ENCODE peak calls at places on chromosome 21, in eight cellular contexts. One of them, this sample, is unnamed.

GRCh38 chr21:36097427-36098230 is 27.8 kb downstream of the CBR1 start:
- DNase-seq in activated T-cell treated with anti-CD3 and anti-CD28 coated beads, Interleukin-2, amount 50 U/mL, for 48 hours: no peak
- DNase-seq in endodermal cell: no peak
- DNase-seq in stimulated activated CD8-positive, alpha-beta memory T cell treated with anti-CD3 and anti-CD28 coated beads, Interleukin-4, amount 100 ng/mL, for 24 hours: no peak
- DNase-seq in CD8-positive, alpha-beta T cell: no peak
- DNase-seq in NCI-H510A: no peak
- DNase-seq in nucleus accumbens: no peak
- DNase-seq in EH: peak
- DNase-seq in this sample: no peak

GRCh38 chr21:35149698-35150097 is 100.6 kb upstream of the RUNX1 start:
- DNase-seq in NCI-H510A: no peak
- DNase-seq in CD8-positive, alpha-beta T cell: no peak
- DNase-seq in nucleus accumbens: no peak
- DNase-seq in endodermal cell: no peak
- DNase-seq in stimulated activated CD8-positive, alpha-beta memory T cell treated with anti-CD3 and anti-CD28 coated beads, Interleukin-4, amount 100 ng/mL, for 24 hours: no peak
- DNase-seq in activated T-cell treated with anti-CD3 and anti-CD28 coated beads, Interleukin-2, amount 50 U/mL, for 48 hours: no peak
- DNase-seq in EH: peak
- DNase-seq in this sample: no peak

GRCh38 chr21:41751621-41752020 is 15.2 kb downstream of the RIPK4 start:
- DNase-seq in EH: peak
- DNase-seq in nucleus accumbens: no peak
- DNase-seq in stimulated activated CD8-positive, alpha-beta memory T cell treated with anti-CD3 and anti-CD28 coated beads, Interleukin-4, amount 100 ng/mL, for 24 hours: no peak
- DNase-seq in CD8-positive, alpha-beta T cell: no peak
- DNase-seq in activated T-cell treated with anti-CD3 and anti-CD28 coated beads, Interleukin-2, amount 50 U/mL, for 48 hours: no peak
- DNase-seq in NCI-H510A: peak
- DNase-seq in endodermal cell: no peak
- DNase-seq in this sample: peak

GRCh38 chr21:17402885-17403477 is 109.9 kb upstream of the CXADR start:
- DNase-seq in activated T-cell treated with anti-CD3 and anti-CD28 coated beads, Interleukin-2, amount 50 U/mL, for 48 hours: no peak
- DNase-seq in CD8-positive, alpha-beta T cell: no peak
- DNase-seq in endodermal cell: no peak
- DNase-seq in NCI-H510A: no peak
- DNase-seq in nucleus accumbens: no peak
- DNase-seq in EH: no peak
- DNase-seq in stimulated activated CD8-positive, alpha-beta memory T cell treated with anti-CD3 and anti-CD28 coated beads, Interleukin-4, amount 100 ng/mL, for 24 hours: no peak
- DNase-seq in this sample: peak

GRCh38 chr21:41786521-41786987 is 19.7 kb upstream of the RIPK4 start:
- DNase-seq in CD8-positive, alpha-beta T cell: no peak
- DNase-seq in NCI-H510A: peak
- DNase-seq in activated T-cell treated with anti-CD3 and anti-CD28 coated beads, Interleukin-2, amount 50 U/mL, for 48 hours: no peak
- DNase-seq in nucleus accumbens: no peak
- DNase-seq in EH: peak
- DNase-seq in endodermal cell: no peak
- DNase-seq in stimulated activated CD8-positive, alpha-beta memory T cell treated with anti-CD3 and anti-CD28 coated beads, Interleukin-4, amount 100 ng/mL, for 24 hours: no peak
- DNase-seq in this sample: no peak

GRCh38 chr21:33035147-33035546 is 9.4 kb downstream of the OLIG2 start:
- DNase-seq in stimulated activated CD8-positive, alpha-beta memory T cell treated with anti-CD3 and anti-CD28 coated beads, Interleukin-4, amount 100 ng/mL, for 24 hours: no peak
- DNase-seq in CD8-positive, alpha-beta T cell: no peak
- DNase-seq in activated T-cell treated with anti-CD3 and anti-CD28 coated beads, Interleukin-2, amount 50 U/mL, for 48 hours: no peak
- DNase-seq in EH: no peak
- DNase-seq in endodermal cell: no peak
- DNase-seq in nucleus accumbens: no peak
- DNase-seq in NCI-H510A: no peak
- DNase-seq in this sample: no peak

GRCh38 chr21:14712121-14712520 is 166.0 kb upstream of the SAMSN1 start:
- DNase-seq in EH: peak
- DNase-seq in nucleus accumbens: no peak
- DNase-seq in stimulated activated CD8-positive, alpha-beta memory T cell treated with anti-CD3 and anti-CD28 coated beads, Interleukin-4, amount 100 ng/mL, for 24 hours: no peak
- DNase-seq in endodermal cell: no peak
- DNase-seq in CD8-positive, alpha-beta T cell: no peak
- DNase-seq in NCI-H510A: no peak
- DNase-seq in activated T-cell treated with anti-CD3 and anti-CD28 coated beads, Interleukin-2, amount 50 U/mL, for 48 hours: no peak
- DNase-seq in this sample: no peak

GRCh38 chr21:38258803-38259485 is 2.2 kb downstream of the KCNJ15 start:
- DNase-seq in CD8-positive, alpha-beta T cell: no peak
- DNase-seq in stimulated activated CD8-positive, alpha-beta memory T cell treated with anti-CD3 and anti-CD28 coated beads, Interleukin-4, amount 100 ng/mL, for 24 hours: no peak
- DNase-seq in EH: peak
- DNase-seq in activated T-cell treated with anti-CD3 and anti-CD28 coated beads, Interleukin-2, amount 50 U/mL, for 48 hours: no peak
- DNase-seq in NCI-H510A: no peak
- DNase-seq in endodermal cell: no peak
- DNase-seq in nucleus accumbens: no peak
- DNase-seq in this sample: no peak

GRCh38 chr21:29217818-29218252 is 80.9 kb upstream of the BACH1 start:
- DNase-seq in CD8-positive, alpha-beta T cell: no peak
- DNase-seq in stimulated activated CD8-positive, alpha-beta memory T cell treated with anti-CD3 and anti-CD28 coated beads, Interleukin-4, amount 100 ng/mL, for 24 hours: no peak
- DNase-seq in nucleus accumbens: no peak
- DNase-seq in NCI-H510A: no peak
- DNase-seq in activated T-cell treated with anti-CD3 and anti-CD28 coated beads, Interleukin-2, amount 50 U/mL, for 48 hours: no peak
- DNase-seq in EH: peak
- DNase-seq in endodermal cell: no peak
- DNase-seq in this sample: peak

GRCh38 chr21:41948901-41949300 is 4.9 kb downstream of the C2CD2 start:
- DNase-seq in activated T-cell treated with anti-CD3 and anti-CD28 coated beads, Interleukin-2, amount 50 U/mL, for 48 hours: no peak
- DNase-seq in endodermal cell: no peak
- DNase-seq in NCI-H510A: no peak
- DNase-seq in stimulated activated CD8-positive, alpha-beta memory T cell treated with anti-CD3 and anti-CD28 coated beads, Interleukin-4, amount 100 ng/mL, for 24 hours: no peak
- DNase-seq in nucleus accumbens: no peak
- DNase-seq in CD8-positive, alpha-beta T cell: no peak
- DNase-seq in EH: no peak
- DNase-seq in this sample: no peak

GRCh38 chr21:16928439-16928838 is 584.4 kb upstream of the CXADR start:
- DNase-seq in CD8-positive, alpha-beta T cell: no peak
- DNase-seq in stimulated activated CD8-positive, alpha-beta memory T cell treated with anti-CD3 and anti-CD28 coated beads, Interleukin-4, amount 100 ng/mL, for 24 hours: no peak
- DNase-seq in NCI-H510A: no peak
- DNase-seq in nucleus accumbens: no peak
- DNase-seq in activated T-cell treated with anti-CD3 and anti-CD28 coated beads, Interleukin-2, amount 50 U/mL, for 48 hours: no peak
- DNase-seq in EH: no peak
- DNase-seq in endodermal cell: no peak
- DNase-seq in this sample: no peak

GRCh38 chr21:46065215-46065992 is 32.5 kb upstream of the COL6A2 start:
- DNase-seq in EH: peak
- DNase-seq in stimulated activated CD8-positive, alpha-beta memory T cell treated with anti-CD3 and anti-CD28 coated beads, Interleukin-4, amount 100 ng/mL, for 24 hours: no peak
- DNase-seq in CD8-positive, alpha-beta T cell: no peak
- DNase-seq in activated T-cell treated with anti-CD3 and anti-CD28 coated beads, Interleukin-2, amount 50 U/mL, for 48 hours: peak
- DNase-seq in NCI-H510A: no peak
- DNase-seq in endodermal cell: peak
- DNase-seq in nucleus accumbens: no peak
- DNase-seq in this sample: no peak

GRCh38 chr21:34031835-34032370 is 41.5 kb upstream of the MRPS6 start:
- DNase-seq in activated T-cell treated with anti-CD3 and anti-CD28 coated beads, Interleukin-2, amount 50 U/mL, for 48 hours: no peak
- DNase-seq in stimulated activated CD8-positive, alpha-beta memory T cell treated with anti-CD3 and anti-CD28 coated beads, Interleukin-4, amount 100 ng/mL, for 24 hours: no peak
- DNase-seq in CD8-positive, alpha-beta T cell: no peak
- DNase-seq in NCI-H510A: no peak
- DNase-seq in EH: no peak
- DNase-seq in endodermal cell: no peak
- DNase-seq in nucleus accumbens: no peak
- DNase-seq in this sample: peak

GRCh38 chr21:33750017-33750416 is 107.7 kb downstream of the ITSN1 start:
- DNase-seq in CD8-positive, alpha-beta T cell: no peak
- DNase-seq in activated T-cell treated with anti-CD3 and anti-CD28 coated beads, Interleukin-2, amount 50 U/mL, for 48 hours: no peak
- DNase-seq in stimulated activated CD8-positive, alpha-beta memory T cell treated with anti-CD3 and anti-CD28 coated beads, Interleukin-4, amount 100 ng/mL, for 24 hours: no peak
- DNase-seq in NCI-H510A: no peak
- DNase-seq in EH: no peak
- DNase-seq in endodermal cell: no peak
- DNase-seq in nucleus accumbens: no peak
- DNase-seq in this sample: no peak

GRCh38 chr21:44764319-44765230 is 37.0 kb downstream of the UBE2G2 start:
- DNase-seq in endodermal cell: no peak
- DNase-seq in stimulated activated CD8-positive, alpha-beta memory T cell treated with anti-CD3 and anti-CD28 coated beads, Interleukin-4, amount 100 ng/mL, for 24 hours: no peak
- DNase-seq in EH: no peak
- DNase-seq in nucleus accumbens: no peak
- DNase-seq in CD8-positive, alpha-beta T cell: no peak
- DNase-seq in activated T-cell treated with anti-CD3 and anti-CD28 coated beads, Interleukin-2, amount 50 U/mL, for 48 hours: no peak
- DNase-seq in NCI-H510A: no peak
- DNase-seq in this sample: peak